ENCODE peak calls at places on chromosome 3, in five cellular contexts. F, E, X, G and U are unnamed samples.

GRCh38 chr3:63251499-63251898 is 26.6 kb upstream of the SYNPR start:
- DNase-seq in G (no peak), X (no peak), F (no peak), E (no peak), U (no peak)

GRCh38 chr3:40464339-40465110 is 7.4 kb downstream of the RPL14 start:
- DNase-seq in G (no peak), F (no peak), E (no peak), X (no peak), U (no peak)

GRCh38 chr3:25423780-25424179 is 4.3 kb upstream of the RARB start:
- DNase-seq in E (no peak), G (peak; percentile 44), F (no peak), X (peak; percentile 65), U (peak; percentile 55)

GRCh38 chr3:38153986-38154608 is 11.2 kb upstream of the OXSR1 start:
- DNase-seq in F (no peak), G (peak; percentile 80), X (peak; percentile 36), E (no peak), U (peak; percentile 58)

GRCh38 chr3:37308247-37308646 is 133.9 kb upstream of the LRRFIP2 start:
- DNase-seq in G (peak; percentile 27), X (peak; percentile 40), E (peak; percentile 36), F (no peak), U (peak; percentile 17)

GRCh38 chr3:142647856-142648255 is 51.7 kb downstream of the PLS1 start:
- DNase-seq in X (no peak), E (peak; percentile 11), F (no peak), G (peak; percentile 5), U (peak; percentile 10)

GRCh38 chr3:152197451-152197850 is 71.3 kb upstream of the MBNL1 start:
- DNase-seq in X (no peak), F (no peak), E (no peak), G (peak; percentile 50), U (no peak)

GRCh38 chr3:158766364-158766763 is 34.1 kb upstream of the RARRES1 start:
- DNase-seq in X (no peak), F (no peak), G (no peak), E (no peak), U (no peak)